ENCODE peak calls at places on chromosomes 6 and 20, in eight cellular contexts. W is fibroblast of the aortic adventitia, Q is A549, T is neural crest cell, Z is tibial artery, G is fibroblast of pulmonary artery, X is WTC11, L is endothelial cell. A is an unnamed sample.

GRCh38 chr6:154414021-154414813 is 57.6 kb upstream of the IPCEF1 start:
- DNase-seq in Z (no peak), X (no peak), T (no peak), W (peak), L (no peak), Q (peak), G (no peak), A (no peak)

GRCh38 chr6:145147559-145147958 is 587.8 kb downstream of the EPM2A start:
- DNase-seq in T (no peak), L (no peak), X (no peak), G (no peak), W (peak), Z (no peak), Q (no peak), A (no peak)

GRCh38 chr20:25394276-25394675 is 3.6 kb upstream of the ABHD12 start:
- DNase-seq in X (no peak), W (no peak), Z (no peak), T (no peak), L (no peak), Q (no peak), G (no peak), A (no peak)

GRCh38 chr6:158575550-158575949 is 15.7 kb downstream of the TMEM181 start:
- DNase-seq in L (no peak), G (peak), Q (no peak), X (no peak), T (no peak), W (peak), Z (no peak), A (no peak)

GRCh38 chr20:24630486-24631172 is 161.2 kb downstream of the SYNDIG1 start:
- DNase-seq in Q (no peak), Z (no peak), L (no peak), W (no peak), T (no peak), X (no peak), G (no peak), A (no peak)

GRCh38 chr6:148179786-148180185 is 162.9 kb upstream of the SASH1 start:
- DNase-seq in W (peak), L (peak), Q (peak), X (peak), Z (no peak), G (peak), T (peak), A (peak)

GRCh38 chr6:122563364-122564052 is 46.7 kb upstream of the PKIB start:
- DNase-seq in G (no peak), Z (no peak), T (no peak), X (peak), W (no peak), Q (no peak), L (no peak), A (no peak)

GRCh38 chr6:57421503-57421902 is 104.1 kb downstream of the PRIM2 start:
- DNase-seq in T (no peak), X (no peak), W (peak), Z (no peak), G (peak), L (no peak), Q (no peak), A (no peak)

GRCh38 chr6:5173862-5174643 is 86.7 kb downstream of the LYRM4 start:
- DNase-seq in L (no peak), G (no peak), Q (no peak), X (no peak), W (no peak), Z (no peak), T (no peak), A (peak)

GRCh38 chr6:127186889-127187288 is 68.4 kb downstream of the RSPO3 start:
- DNase-seq in Z (no peak), G (no peak), Q (peak), L (peak), X (peak), T (peak), W (no peak), A (no peak)

GRCh38 chr6:154370545-154370944 is 13.9 kb upstream of the IPCEF1 start:
- DNase-seq in G (peak), T (no peak), W (peak), X (no peak), Q (peak), Z (no peak), L (peak), A (peak)

GRCh38 chr6:165832471-165832836 is 169.4 kb upstream of the PDE10A start:
- DNase-seq in W (no peak), Z (no peak), T (no peak), Q (no peak), L (no peak), G (no peak), X (no peak), A (no peak)

GRCh38 chr6:26126394-26127221 is 39.4 kb downstream of the HFE start:
- DNase-seq in W (no peak), L (peak), G (no peak), Q (no peak), T (no peak), Z (no peak), X (no peak), A (no peak)

GRCh38 chr6:20056350-20056992 is 155.8 kb downstream of the MBOAT1 start:
- DNase-seq in Q (peak), W (peak), T (peak), Z (no peak), X (no peak), L (peak), G (peak), A (peak)

GRCh38 chr6:138088307-138088744 is 18.9 kb downstream of the PERP start:
- DNase-seq in G (peak), X (no peak), L (no peak), W (peak), T (no peak), Z (no peak), Q (peak), A (no peak)

GRCh38 chr6:111793711-111794111 is 79.5 kb downstream of the FYN start:
- DNase-seq in G (no peak), W (no peak), L (no peak), X (no peak), Q (no peak), T (no peak), Z (no peak), A (peak)

GRCh38 chr20:8361008-8361652 is 229.1 kb downstream of the PLCB1 start:
- DNase-seq in Q (peak), W (peak), X (no peak), Z (no peak), G (peak), T (no peak), L (no peak), A (no peak)

GRCh38 chr20:64073476-64074183 is 5.7 kb downstream of the RGS19 start:
- DNase-seq in T (no peak), G (no peak), L (no peak), W (no peak), Z (no peak), Q (no peak), X (no peak), A (no peak)

GRCh38 chr6:165871571-165871970 is 208.5 kb upstream of the PDE10A start:
- DNase-seq in W (no peak), G (no peak), T (no peak), L (no peak), X (no peak), Z (no peak), Q (no peak), A (no peak)

GRCh38 chr6:131282417-131282816 is 147.2 kb downstream of the AKAP7 start:
- DNase-seq in Q (no peak), W (no peak), T (no peak), Z (no peak), X (no peak), G (no peak), L (no peak), A (no peak)

DNA sequence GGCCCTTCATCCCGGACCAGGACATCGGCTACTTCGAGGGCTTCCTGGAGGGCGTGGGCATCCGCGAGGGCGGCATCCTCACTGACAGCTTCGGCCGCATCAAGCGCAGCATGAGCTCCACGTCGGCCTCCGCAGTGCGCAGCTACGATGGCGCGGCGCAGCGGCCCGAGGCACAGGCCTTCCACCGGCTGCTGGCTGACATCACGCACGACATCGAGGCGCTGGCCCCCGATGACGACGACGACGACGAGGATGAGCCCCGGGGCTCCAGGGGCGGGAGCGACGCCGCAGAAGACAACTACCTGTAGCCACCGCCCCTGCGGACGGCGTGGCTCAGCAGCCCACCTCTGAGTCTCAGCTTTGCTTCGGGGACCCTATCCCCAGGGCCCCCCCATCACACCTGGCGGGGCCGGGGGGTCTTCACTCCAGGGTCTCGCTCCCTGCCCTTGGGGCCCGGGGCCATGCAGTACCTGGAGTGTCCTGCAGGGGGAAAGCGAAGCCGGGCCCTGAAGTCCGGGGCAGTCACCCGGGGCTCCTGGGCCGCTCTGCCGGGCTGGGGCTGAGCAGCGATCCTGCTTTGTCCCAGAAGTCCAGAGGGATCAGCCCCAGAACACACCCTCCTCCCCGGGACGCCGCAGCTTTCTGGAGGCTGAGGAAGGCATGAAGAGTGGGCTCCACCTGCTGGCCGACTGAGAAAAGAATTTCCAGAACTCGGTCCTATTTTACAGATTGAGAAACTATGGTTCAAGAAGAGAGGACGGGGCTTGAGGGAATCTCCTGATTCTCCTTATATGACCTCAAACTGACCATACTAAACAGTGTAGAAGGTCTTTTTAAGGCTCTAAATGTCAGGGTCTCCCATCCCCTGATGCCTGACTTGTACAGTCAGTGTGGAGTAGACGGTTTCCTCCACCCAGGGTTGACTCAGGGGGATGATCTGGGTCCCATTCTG is 20.8 kb upstream of the HCK start:
- DNase-seq in L (peak), W (peak), Q (peak), Z (peak), G (peak), X (peak), T (peak), A (peak)
- TF ChIP-seq CTCF in L (peak), W (peak), Q (peak), Z (peak), G (peak), X (peak), T (peak), A (peak)

DNA sequence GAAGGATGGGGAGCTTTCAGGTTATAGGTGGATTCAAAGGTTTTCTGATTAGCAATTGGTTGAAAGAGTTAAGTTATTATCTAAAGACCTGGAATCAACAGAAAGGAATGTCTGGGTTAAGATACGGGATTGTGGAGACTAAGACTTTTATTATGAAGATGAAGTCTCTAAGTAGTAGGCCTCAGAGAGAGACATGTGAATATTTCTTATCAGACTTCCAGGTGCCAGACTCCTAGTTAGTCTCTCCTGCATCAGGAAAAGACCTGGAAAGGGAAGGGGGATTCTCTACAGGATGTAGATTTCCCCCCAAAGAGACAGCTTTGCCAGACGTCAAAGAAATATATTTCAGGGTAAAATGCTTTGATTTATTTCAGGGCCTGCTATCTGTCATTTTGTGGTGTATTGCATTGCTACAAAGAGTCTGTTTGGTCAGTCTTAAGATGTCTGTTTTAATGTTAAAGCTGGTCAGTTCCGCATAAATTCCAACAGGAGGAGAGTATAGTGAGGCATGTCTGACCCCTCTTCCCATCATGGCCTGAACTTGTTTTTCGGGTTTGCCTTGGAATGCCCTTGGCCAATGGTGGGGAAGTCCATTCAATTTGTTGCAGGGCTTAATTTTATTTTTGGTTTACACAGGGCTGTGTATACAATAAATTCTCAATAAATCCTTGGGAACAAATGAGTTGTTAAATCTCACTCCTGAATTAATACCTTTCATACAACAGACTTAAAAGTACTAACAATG is 103.4 kb upstream of the RALGAPA2 start:
- DNase-seq in Q (no peak), G (no peak), Z (no peak), X (no peak), T (no peak), W (no peak), L (no peak), A (no peak)
- TF ChIP-seq CTCF in Q (no peak), G (no peak), Z (no peak), X (no peak), T (no peak), W (no peak), L (no peak), A (no peak)

GRCh38 chr6:161266866-161267265 is 7.0 kb downstream of the AGPAT4 start:
- DNase-seq in X (no peak), L (no peak), T (no peak), Q (no peak), W (no peak), Z (no peak), G (no peak), A (no peak)

GRCh38 chr6:161271343-161272019 is 2.4 kb downstream of the AGPAT4 start:
- DNase-seq in W (no peak), T (no peak), G (no peak), Q (no peak), Z (no peak), L (no peak), X (no peak), A (no peak)

GRCh38 chr6:161265975-161266374 is 7.9 kb downstream of the AGPAT4 start:
- DNase-seq in Q (no peak), G (no peak), L (no peak), T (no peak), Z (no peak), X (no peak), W (no peak), A (no peak)

GRCh38 chr6:161268526-161269210 is 5.2 kb downstream of the AGPAT4 start:
- DNase-seq in Q (no peak), T (no peak), X (no peak), W (no peak), L (no peak), G (no peak), Z (no peak), A (no peak)

GRCh38 chr6:161269310-161269709 is 4.6 kb downstream of the AGPAT4 start:
- DNase-seq in Q (no peak), L (no peak), G (no peak), W (no peak), T (no peak), Z (no peak), X (no peak), A (no peak)
- TF ChIP-seq CTCF in Q (no peak), L (no peak), G (no peak), W (no peak), T (no peak), Z (no peak), X (no peak), A (no peak)

DNA sequence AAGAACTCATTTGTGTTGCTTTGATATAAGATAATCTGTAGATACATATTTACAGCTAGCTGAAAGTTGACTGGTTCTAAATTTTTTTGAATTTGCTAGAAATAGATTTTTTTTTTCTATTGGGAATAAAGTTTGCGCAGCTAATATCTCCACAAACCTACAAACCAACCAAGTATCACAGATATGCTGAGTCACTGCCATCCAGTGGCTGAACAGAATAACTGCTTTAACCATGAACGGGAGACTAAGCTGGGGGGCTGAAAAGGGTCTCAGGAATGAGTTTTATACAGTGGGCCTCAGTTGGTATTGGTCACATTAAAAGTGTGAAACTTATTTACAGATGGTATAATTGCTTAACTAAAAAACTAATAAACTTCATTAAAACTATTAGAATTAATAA is 326.7 kb upstream of the CNR1 start:
- DNase-seq in Q (peak), Z (no peak), X (no peak), T (no peak), W (peak), G (peak), L (no peak), A (no peak)
- TF ChIP-seq CTCF in Q (peak), Z (peak), X (no peak), T (peak), W (peak), G (peak), L (no peak), A (peak)

GRCh38 chr6:29419516-29419915 is 4.8 kb downstream of the OR12D1 start:
- DNase-seq in W (no peak), G (no peak), T (no peak), Q (no peak), X (no peak), Z (no peak), L (no peak), A (no peak)

DNA sequence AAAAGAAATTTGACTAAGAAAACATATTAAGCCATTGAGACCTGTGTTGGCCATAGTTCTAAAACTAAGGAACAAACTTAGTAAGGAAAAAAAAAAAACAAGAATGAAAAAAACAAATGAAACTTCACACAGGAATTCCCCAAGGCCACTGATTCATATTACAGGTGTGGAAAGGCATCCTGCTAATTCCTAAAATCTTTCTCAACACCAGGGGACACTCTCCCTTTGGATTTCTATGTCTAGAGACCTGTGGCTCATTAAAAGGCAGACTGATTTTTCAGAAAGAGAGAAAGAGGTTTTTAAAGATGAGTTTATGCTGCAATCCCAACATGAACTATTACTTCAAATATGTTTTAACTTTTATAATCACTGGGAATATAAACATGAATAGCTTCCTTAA is at the start of gene OR12D1:
- DNase-seq in Z (no peak), L (no peak), Q (no peak), T (no peak), G (no peak), X (no peak), W (no peak), A (no peak)
- TF ChIP-seq CTCF in Z (no peak), L (no peak), Q (no peak), T (peak), G (no peak), X (no peak), W (no peak), A (no peak)

DNA sequence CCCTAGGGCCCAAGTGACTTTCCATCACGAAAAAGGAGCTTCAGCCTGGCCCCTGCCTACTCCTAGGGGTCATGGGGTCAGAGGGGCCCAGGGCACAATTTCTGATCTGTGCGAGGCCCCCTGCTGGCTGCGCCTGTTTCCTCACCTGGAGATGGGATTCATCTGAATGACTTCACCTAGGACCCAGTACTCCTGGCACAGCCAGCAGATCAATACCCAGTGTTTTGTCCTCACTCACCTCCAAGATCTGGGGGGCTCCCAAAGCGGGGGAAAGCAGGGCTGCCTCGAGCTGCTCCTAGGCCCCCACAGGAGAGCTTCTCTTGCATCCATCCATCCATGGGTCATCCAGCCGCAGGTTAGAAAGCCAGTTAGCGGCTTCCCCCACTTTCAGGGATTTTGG is 33.8 kb downstream of the CD40 start:
- DNase-seq in W (no peak), Z (no peak), X (peak), T (no peak), Q (peak), L (peak), G (no peak), A (peak)
- TF ChIP-seq CTCF in W (peak), Z (no peak), X (peak), T (peak), Q (peak), L (peak), G (peak), A (peak)

GRCh38 chr6:15504040-15504491 is 158.8 kb downstream of the DTNBP1 start:
- DNase-seq in L (no peak), Q (no peak), Z (peak), W (peak), T (no peak), G (peak), X (no peak), A (no peak)
- TF ChIP-seq CTCF in L (no peak), Q (no peak), Z (no peak), W (peak), T (no peak), G (no peak), X (no peak), A (no peak)

GRCh38 chr20:50399917-50400704 is 110.1 kb upstream of the PTPN1 start:
- DNase-seq in L (no peak), W (no peak), Q (peak), X (no peak), G (peak), Z (no peak), T (no peak), A (no peak)
- TF ChIP-seq CTCF in L (no peak), W (no peak), Q (peak), X (no peak), G (no peak), Z (peak), T (no peak), A (no peak)

DNA sequence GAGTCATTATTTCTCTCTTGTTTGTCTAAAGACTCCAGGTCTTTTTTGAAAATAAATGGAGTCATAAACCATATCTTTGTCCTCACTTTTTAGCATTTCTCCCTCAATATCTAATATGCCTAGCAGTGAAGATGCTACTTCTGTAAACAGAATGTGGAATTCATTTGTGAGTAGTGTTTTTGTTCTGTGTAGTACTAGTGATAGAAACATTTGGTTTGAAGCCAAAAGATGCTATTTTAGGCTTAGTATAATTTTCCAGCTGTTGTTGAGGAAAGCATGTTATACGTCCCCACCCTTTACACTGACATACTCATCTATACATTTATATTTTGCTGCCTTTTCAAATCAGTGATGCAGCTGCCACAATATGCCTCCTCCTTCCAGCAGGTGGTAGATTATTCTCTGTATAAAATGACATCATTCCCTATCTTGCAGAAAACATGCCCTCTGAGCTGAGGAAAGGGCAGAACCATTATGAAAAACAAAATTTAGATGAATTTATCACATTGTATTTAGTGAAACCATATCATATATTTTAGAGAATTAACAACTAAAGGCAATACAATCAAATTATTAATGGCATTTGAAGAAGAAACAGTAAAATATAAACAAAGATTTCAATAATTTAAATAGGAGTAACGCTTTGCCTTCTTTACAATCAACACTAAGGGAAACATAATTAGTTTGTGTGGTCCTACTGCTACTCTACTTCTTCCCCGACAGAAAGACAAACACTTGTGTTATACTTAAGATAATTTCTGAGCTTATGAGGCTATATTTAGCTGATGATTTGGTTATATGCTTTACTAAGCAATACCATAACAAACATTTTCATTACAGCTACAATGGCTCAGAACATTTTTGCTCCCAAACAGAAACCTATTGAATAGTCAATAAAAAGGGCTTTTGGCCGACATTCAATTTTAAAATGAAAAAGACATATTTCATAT is 1217.4 kb upstream of the GJE1 start:
- DNase-seq in X (no peak), W (no peak), Q (no peak), T (no peak), G (no peak), L (no peak), Z (no peak), A (no peak)
- TF ChIP-seq CTCF in X (no peak), W (no peak), Q (no peak), T (no peak), G (no peak), L (no peak), Z (no peak), A (no peak)